ENCODE peak calls at places on chromosomes 13 and 19, in five cellular contexts. D, P, F, Y and B are unnamed samples.

GRCh38 chr13:41017744-41018582 is 1.2 kb downstream of the ELF1 start:
- DNase-seq in P (peak), D (peak), F (no peak), Y (no peak), B (no peak)

GRCh38 chr19:53037101-53038097 is 7.1 kb upstream of the ERVV-2 start:
- DNase-seq in P (no peak), D (no peak), Y (no peak), F (no peak), B (peak)

GRCh38 chr13:99003851-99004471 is 26.1 kb upstream of the DOCK9 start:
- DNase-seq in Y (no peak), F (no peak), D (no peak), P (no peak), B (no peak)

GRCh38 chr19:11377237-11377636 is 2.8 kb downstream of the SWSAP1 start:
- DNase-seq in Y (no peak), D (peak), F (no peak), P (peak), B (no peak)

GRCh38 chr19:2274937-2275535 is 6.9 kb downstream of the PEAK3 start:
- DNase-seq in P (peak), Y (peak), D (peak), F (no peak), B (peak)

GRCh38 chr19:40811478-40812341 is 12.7 kb downstream of the EGLN2 start:
- DNase-seq in Y (no peak), D (no peak), F (no peak), P (no peak), B (peak)

GRCh38 chr19:38385804-38386257 is 2.0 kb downstream of the GGN start:
- DNase-seq in D (no peak), P (no peak), F (no peak), Y (no peak), B (peak)

GRCh38 chr13:35283856-35284255 is 192.6 kb downstream of the MAB21L1 start:
- DNase-seq in P (peak), F (no peak), D (no peak), Y (no peak), B (no peak)

GRCh38 chr13:75049936-75050335 is 432.0 kb downstream of the TBC1D4 start:
- DNase-seq in D (no peak), Y (no peak), P (no peak), F (no peak), B (no peak)

GRCh38 chr19:32692727-32693061 is 1.1 kb downstream of the NUDT19 start:
- DNase-seq in Y (no peak), F (no peak), P (no peak), D (no peak), B (no peak)

GRCh38 chr19:48372904-48373303 is 8.7 kb downstream of the SYNGR4 start:
- DNase-seq in F (no peak), D (no peak), Y (no peak), P (peak), B (no peak)

GRCh38 chr13:97367427-97367826 is 66.5 kb upstream of the RAP2A start:
- DNase-seq in D (no peak), P (no peak), Y (no peak), F (no peak), B (peak)

GRCh38 chr13:72261732-72262131 is 394.7 kb upstream of the DACH1 start:
- DNase-seq in D (no peak), P (no peak), Y (no peak), F (no peak), B (no peak)

GRCh38 chr19:2248136-2249009 is 750 bp upstream of the AMH start:
- DNase-seq in F (no peak), D (no peak), P (no peak), Y (no peak), B (no peak)

GRCh38 chr13:97222934-97223710 is 989 bp downstream of the MBNL2 start:
- DNase-seq in Y (no peak), P (peak), F (no peak), D (peak), B (peak)

GRCh38 chr13:94646904-94647303 is 45.2 kb downstream of the GPR180 start:
- DNase-seq in Y (no peak), D (no peak), P (no peak), F (no peak), B (no peak)

GRCh38 chr19:13826652-13827235 is 31.5 kb downstream of the ZSWIM4 start:
- DNase-seq in Y (no peak), F (no peak), D (no peak), P (no peak), B (no peak)

GRCh38 chr13:55000844-55001243 is 1972.2 kb downstream of the OLFM4 start:
- DNase-seq in Y (no peak), F (no peak), D (no peak), P (no peak), B (no peak)

GRCh38 chr19:37699057-37699456 is 20.5 kb downstream of the ZNF607 start:
- DNase-seq in P (no peak), Y (no peak), D (no peak), F (no peak), B (no peak)

GRCh38 chr19:53157601-53158000 is 1.3 kb downstream of the ZNF347 start:
- DNase-seq in F (no peak), P (peak), Y (no peak), D (no peak), B (peak)

GRCh38 chr13:45242524-45242923 is 41.7 kb upstream of the KCTD4 start:
- DNase-seq in F (no peak), D (no peak), P (no peak), Y (no peak), B (no peak)
- H3K4me3 ChIP-seq in F (no peak), D (no peak), P (no peak), Y (no peak), B (no peak)

DNA sequence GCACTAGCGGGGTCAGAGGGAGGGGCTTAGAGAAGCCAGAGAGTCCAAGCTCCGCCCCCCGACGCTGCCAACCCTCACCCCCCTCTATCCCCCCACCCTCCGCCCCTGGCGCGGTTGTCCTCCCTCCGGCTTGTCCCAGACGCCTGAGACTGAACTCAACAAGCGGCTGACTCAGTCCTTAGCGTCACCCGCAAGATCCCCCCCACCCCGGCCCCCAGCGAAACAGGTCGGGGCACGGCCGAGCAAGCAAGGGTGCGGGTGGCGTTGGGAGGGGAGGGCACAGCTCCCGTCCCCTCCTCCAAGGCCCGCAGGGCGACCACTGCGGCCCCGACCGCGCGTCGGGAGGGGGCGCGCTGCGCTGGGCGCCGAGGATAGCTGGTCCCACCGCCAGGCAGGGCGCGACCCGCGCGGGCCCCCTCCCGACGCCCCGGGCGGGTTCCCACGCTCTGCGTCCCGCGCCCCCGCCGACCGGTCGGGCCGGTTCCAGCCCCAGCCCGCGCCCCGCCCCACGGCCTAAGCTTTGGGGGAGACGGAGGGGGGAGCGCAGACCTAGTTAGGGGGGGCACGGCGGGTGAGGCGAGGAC is 5.3 kb downstream of the NOTCH3 start:
- DNase-seq in D (no peak), P (peak), F (no peak), Y (no peak), B (peak)
- H3K27ac ChIP-seq in D (no peak), P (peak), F (peak), Y (no peak), B (no peak)

DNA sequence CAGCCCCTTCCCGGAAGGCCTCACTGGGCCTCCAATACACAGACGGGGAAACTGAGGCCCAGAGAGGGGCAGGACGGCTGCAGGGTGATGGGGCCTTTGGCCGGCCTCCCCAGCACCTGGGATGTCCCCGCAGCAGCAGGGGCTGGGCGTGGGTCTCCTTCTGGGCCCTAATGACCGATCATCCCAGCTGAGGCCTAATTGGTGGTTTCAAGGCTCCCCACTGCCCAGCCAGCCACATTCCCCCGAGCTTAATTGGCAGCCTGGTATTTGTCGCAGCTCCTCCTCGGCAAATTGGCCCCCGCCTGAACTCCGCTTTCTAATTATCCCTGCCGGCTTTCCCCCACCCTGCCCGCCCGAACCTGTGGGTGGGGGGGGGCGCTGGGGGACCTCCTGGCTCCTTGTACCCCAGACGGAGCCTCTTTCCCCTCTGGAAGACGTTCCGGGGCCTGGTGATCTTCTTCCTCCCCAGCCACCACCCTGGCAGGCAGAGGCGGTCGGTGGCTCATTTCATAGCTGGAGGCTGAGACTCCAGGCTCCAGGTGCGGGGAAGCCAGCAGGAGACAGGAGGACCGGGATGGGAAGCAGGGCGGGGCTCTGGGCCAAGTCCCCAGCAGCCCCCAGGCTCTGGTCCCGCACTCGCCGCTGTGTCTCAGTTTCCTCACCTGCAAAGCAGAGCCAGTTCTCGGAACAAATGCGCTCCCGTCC is 27.2 kb upstream of the WDR18 start:
- DNase-seq in P (no peak), Y (no peak), F (peak), D (no peak), B (peak)
- TF ChIP-seq EZH2phosphoT487 in P (no peak), Y (no peak), F (no peak), D (no peak), B (no peak)

GRCh38 chr13:70107125-70107497 is 515 bp upstream of the ATXN8OS start:
- DNase-seq in D (no peak), Y (no peak), F (no peak), P (no peak), B (peak)
- H3K4me3 ChIP-seq in D (no peak), Y (no peak), F (no peak), P (no peak), B (peak)

GRCh38 chr13:48977973-48978372 is 2.3 kb downstream of the FNDC3A start:
- DNase-seq in P (peak), Y (no peak), F (no peak), D (peak), B (no peak)

GRCh38 chr13:48978942-48979601 is 3.4 kb downstream of the FNDC3A start:
- DNase-seq in Y (peak), D (peak), F (no peak), P (no peak), B (no peak)

GRCh38 chr13:48976677-48977625 is 1.2 kb downstream of the FNDC3A start:
- DNase-seq in Y (no peak), D (peak), F (no peak), P (peak), B (no peak)

GRCh38 chr13:48983331-48983730 is 7.6 kb downstream of the FNDC3A start:
- DNase-seq in P (peak), Y (no peak), F (no peak), D (no peak), B (no peak)

GRCh38 chr13:48979892-48980291 is 4.2 kb downstream of the FNDC3A start:
- DNase-seq in P (no peak), D (peak), Y (peak), F (no peak), B (no peak)
- H3K27ac ChIP-seq in P (no peak), D (peak), Y (peak), F (no peak), B (no peak)

GRCh38 chr19:49758292-49758691 is 4.8 kb downstream of the TSKS start:
- DNase-seq in D (no peak), P (peak), Y (no peak), F (no peak), B (no peak)
- TF ChIP-seq EZH2phosphoT487 in D (no peak), P (no peak), Y (no peak), F (no peak), B (no peak)

DNA sequence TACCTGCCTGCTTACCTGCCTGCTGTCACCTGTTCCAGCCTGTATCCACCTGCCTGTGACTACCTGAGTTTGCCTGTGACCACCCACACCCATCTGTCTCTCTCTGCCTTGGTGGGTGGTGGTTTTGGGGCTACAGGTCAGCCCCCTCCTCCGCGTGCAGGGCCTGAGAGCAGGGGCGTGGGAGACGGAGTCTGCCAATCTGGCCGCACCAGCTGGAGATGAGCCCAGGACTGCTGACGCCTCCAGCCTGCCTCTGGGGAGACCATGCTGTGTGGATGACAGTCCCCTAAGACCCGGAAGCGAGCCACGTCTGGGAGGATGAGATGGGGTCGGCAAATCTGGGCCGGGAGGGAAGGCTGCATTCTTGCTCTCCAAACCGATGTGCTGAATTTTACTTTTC is 15.9 kb upstream of the KCTD15 start:
- DNase-seq in P (no peak), Y (no peak), F (no peak), D (no peak), B (no peak)
- H3K4me3 ChIP-seq in P (no peak), Y (no peak), F (no peak), D (no peak), B (no peak)

GRCh38 chr19:21587549-21587948 is 82.1 kb downstream of the ZNF429 start:
- DNase-seq in Y (no peak), D (no peak), P (no peak), F (no peak), B (no peak)

GRCh38 chr19:21587117-21587461 is 81.7 kb downstream of the ZNF429 start:
- DNase-seq in F (no peak), Y (no peak), P (no peak), D (no peak), B (no peak)

GRCh38 chr19:21584532-21584931 is 79.1 kb downstream of the ZNF429 start:
- DNase-seq in P (no peak), F (no peak), Y (no peak), D (no peak), B (no peak)

GRCh38 chr19:21586341-21587116 is 81.1 kb downstream of the ZNF429 start:
- DNase-seq in D (no peak), F (no peak), Y (no peak), P (no peak), B (peak)

DNA sequence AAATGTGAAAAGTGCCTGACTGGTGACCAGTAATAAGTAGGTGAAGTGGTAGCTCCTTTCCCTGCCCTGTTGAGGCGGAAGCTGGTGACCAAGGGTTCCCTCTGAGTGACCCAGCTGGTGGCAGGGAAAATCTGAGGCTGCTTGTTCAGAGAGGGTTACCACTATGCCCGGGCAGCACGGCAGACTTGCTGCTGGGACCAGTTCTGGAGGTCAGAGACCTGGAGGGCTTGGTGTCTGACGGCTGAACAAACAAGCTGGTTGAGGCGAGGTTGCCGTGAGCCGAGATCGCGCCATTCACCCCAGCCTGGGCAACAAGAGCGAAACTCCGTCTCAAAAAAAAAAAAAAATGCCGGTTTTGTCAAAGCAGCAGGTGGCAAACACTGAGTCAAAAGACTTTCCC is 80.1 kb downstream of the ZNF429 start:
- DNase-seq in P (no peak), Y (no peak), F (no peak), D (no peak), B (no peak)
- H3K27ac ChIP-seq in P (no peak), Y (no peak), F (no peak), D (no peak), B (no peak)

GRCh38 chr13:109333893-109334651 is 452.3 kb downstream of the IRS2 start:
- DNase-seq in Y (no peak), P (no peak), F (no peak), D (no peak), B (no peak)

GRCh38 chr13:109332501-109333499 is 453.6 kb downstream of the IRS2 start:
- DNase-seq in P (no peak), Y (peak), F (no peak), D (no peak), B (no peak)

GRCh38 chr13:109331898-109332297 is 454.5 kb downstream of the IRS2 start:
- DNase-seq in Y (peak), D (no peak), F (no peak), P (peak), B (no peak)

GRCh38 chr13:109330941-109331340 is 455.4 kb downstream of the IRS2 start:
- DNase-seq in D (no peak), P (peak), F (no peak), Y (no peak), B (no peak)

GRCh38 chr13:109336730-109337129 is 449.7 kb downstream of the IRS2 start:
- DNase-seq in F (no peak), P (peak), Y (no peak), D (no peak), B (no peak)
- TF ChIP-seq EZH2phosphoT487 in F (no peak), P (no peak), Y (no peak), D (no peak), B (no peak)

DNA sequence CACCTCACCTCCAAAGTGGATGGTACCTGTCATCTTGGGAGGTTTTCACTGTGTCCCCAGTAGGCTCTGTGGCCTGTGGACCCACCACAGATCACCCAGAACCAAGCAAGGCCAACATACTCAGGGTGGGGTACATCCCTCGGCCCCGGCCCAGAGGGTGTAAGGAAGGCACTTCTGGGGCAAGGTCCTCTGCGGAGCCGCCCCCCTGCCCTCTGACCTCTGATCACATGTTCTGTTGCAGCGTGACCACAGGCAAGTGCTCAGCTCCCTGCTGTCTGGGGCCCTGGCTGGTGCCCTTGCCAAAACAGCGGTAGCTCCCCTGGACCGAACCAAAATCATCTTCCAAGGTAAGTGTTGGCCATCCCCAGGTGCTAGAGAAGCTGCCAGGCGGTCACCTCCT is 36.7 kb downstream of the TMEM161A start:
- DNase-seq in D (no peak), Y (no peak), F (no peak), P (no peak), B (no peak)
- H3K4me3 ChIP-seq in D (no peak), Y (no peak), F (no peak), P (no peak), B (no peak)